ENCODE peak calls at places on chromosomes 16 and 17, in four cellular contexts. W is neural progenitor cell, I is neural crest cell, V is lower lobe of right lung. B is an unnamed sample.

GRCh38 chr16:86362155-86362849 is 148.0 kb upstream of the FOXF1 start:
- DNase-seq in I (no peak), V (no peak), W (no peak), B (no peak)

GRCh38 chr16:19123535-19124178 is 9.9 kb downstream of the ITPRIPL2 start:
- DNase-seq in W (no peak), I (no peak), V (no peak), B (no peak)

GRCh38 chr17:2700491-2701141 is 10.9 kb downstream of the CLUH start:
- DNase-seq in W (no peak), V (peak; percentile 31), I (no peak), B (no peak)

GRCh38 chr16:81598083-81598482 is 153.5 kb downstream of the CMIP start:
- DNase-seq in I (no peak), W (no peak), V (no peak), B (no peak)

GRCh38 chr16:79253100-79253631 is 347.4 kb downstream of the MAF start:
- DNase-seq in I (no peak), V (no peak), W (no peak), B (no peak)

GRCh38 chr17:82864721-82865240 is 25.0 kb upstream of the ZNF750 start:
- DNase-seq in W (no peak), I (no peak), V (no peak), B (no peak)

GRCh38 chr16:11024333-11025053 is 80.1 kb downstream of the CLEC16A start:
- DNase-seq in W (no peak), I (no peak), V (no peak), B (no peak)

GRCh38 chr16:79609861-79610260 is 9.3 kb upstream of the MAF start:
- DNase-seq in I (no peak), W (no peak), V (no peak), B (no peak)

GRCh38 chr16:11581677-11582076 is 5.0 kb downstream of the LITAF start:
- DNase-seq in V (no peak), I (no peak), W (no peak), B (no peak)

GRCh38 chr17:36614974-36615373 is 13.6 kb downstream of the MRM1 start:
- DNase-seq in V (no peak), W (peak; percentile 31), I (no peak), B (no peak)

GRCh38 chr17:72578817-72579470 is 458.1 kb downstream of the SOX9 start:
- DNase-seq in V (no peak), W (no peak), I (no peak), B (no peak)

GRCh38 chr16:48365030-48365600 is 20.1 kb downstream of the SIAH1 start:
- DNase-seq in V (no peak), W (no peak), I (no peak), B (no peak)

GRCh38 chr16:48367443-48368049 is 17.7 kb downstream of the SIAH1 start:
- DNase-seq in I (no peak), W (no peak), V (no peak), B (no peak)

GRCh38 chr16:48369765-48370164 is 15.4 kb downstream of the SIAH1 start:
- DNase-seq in V (no peak), I (no peak), W (no peak), B (no peak)

GRCh38 chr16:48366165-48367093 is 18.8 kb downstream of the SIAH1 start:
- DNase-seq in W (peak; percentile 62), I (no peak), V (no peak), B (no peak)

DNA sequence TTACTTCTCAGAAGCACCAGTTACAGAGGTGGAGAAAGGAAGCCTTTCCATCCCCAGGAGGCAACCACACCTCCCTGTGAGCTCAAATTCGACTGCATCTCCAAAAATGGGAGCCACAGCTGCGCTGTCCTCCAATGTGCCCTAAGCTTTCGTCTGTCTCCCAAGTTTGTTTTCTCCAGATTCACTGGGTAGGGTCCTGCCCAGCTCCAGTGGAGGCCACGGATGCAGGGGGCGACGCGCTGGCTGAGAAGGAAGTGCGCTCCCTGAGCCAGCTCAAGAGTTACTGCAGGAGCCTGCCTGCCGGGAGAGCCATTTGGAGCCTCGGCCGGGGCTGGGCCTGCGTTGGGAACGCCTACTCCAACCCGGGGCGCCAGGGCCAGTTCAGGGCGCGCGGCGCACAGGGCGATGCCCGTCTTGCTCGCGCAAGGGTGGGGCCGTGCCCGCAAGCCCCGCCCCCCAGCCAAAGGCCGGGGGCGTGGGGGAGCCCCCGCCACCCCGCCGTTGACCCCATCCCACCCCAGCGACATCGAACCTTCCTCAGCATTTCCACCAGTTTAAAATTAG is 19.5 kb downstream of the SIAH1 start:
- DNase-seq in I (peak; percentile 72), V (peak; percentile 95), W (peak; percentile 95), B (no peak)
- TF ChIP-seq CTCF in I (no peak), V (peak; percentile 33), W (peak; percentile 17), B (no peak)

GRCh38 chr17:81295031-81295677 is at the start of gene SLC38A10:
- DNase-seq in I (peak; percentile 81), W (peak; percentile 90), V (peak; percentile 96), B (peak; percentile 99)

GRCh38 chr17:81298325-81298990 is 3.4 kb upstream of the SLC38A10 start:
- DNase-seq in W (no peak), V (no peak), I (no peak), B (no peak)

GRCh38 chr17:81298991-81299733 is 4.1 kb upstream of the SLC38A10 start:
- DNase-seq in I (no peak), V (no peak), W (no peak), B (no peak)

GRCh38 chr17:81294512-81295030 is 536 bp downstream of the SLC38A10 start:
- DNase-seq in W (peak; percentile 45), I (no peak), V (peak; percentile 67), B (no peak)

DNA sequence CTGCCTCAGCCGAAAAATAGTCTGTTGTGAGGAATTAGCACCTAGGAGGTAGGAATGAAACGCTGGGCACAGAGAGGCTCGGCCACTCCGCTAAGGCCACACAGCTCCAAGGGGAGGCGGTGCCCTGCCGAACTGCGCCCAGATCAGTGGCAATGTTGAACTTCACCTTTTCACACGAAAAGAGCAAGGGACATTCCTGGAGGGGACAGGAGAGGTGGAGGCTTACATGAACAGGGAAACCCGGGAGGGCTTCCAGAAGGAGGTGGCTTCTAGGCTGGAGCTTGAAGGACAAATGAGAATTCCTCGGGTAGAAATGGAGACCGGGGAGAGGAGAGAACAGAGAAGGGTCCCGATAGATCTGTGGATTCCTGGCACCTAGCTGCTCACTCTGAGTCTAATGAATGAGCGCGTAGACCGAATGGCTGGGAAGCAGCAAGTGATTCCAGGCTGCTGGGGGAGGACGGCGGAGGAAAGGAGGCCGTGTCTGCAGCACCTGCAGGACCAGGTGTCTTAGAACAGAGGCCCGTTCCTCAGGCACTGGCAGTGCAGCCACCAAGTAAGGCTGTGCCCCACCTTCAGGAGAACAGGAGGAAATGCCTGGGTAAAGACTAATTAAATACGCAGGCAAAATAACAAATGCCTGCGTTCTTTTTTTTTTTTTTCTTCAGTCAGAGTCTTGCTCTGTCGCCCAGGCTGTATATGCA is 723 bp upstream of the SLC38A10 start:
- DNase-seq in V (peak; percentile 81), I (no peak), W (peak; percentile 70), B (no peak)
- TF ChIP-seq CTCF in V (peak; percentile 41), I (peak; percentile 56), W (peak; percentile 49), B (peak; percentile 41)

GRCh38 chr16:55643161-55643970 is 12.4 kb upstream of the SLC6A2 start:
- DNase-seq in V (peak; percentile 54), I (no peak), W (no peak), B (no peak)
- TF ChIP-seq CTCF in V (no peak), I (no peak), W (no peak), B (no peak)

GRCh38 chr17:1627219-1627986 is 1.2 kb downstream of the SLC43A2 start:
- DNase-seq in V (peak; percentile 67), W (no peak), I (no peak), B (no peak)
- TF ChIP-seq CTCF in V (no peak), W (no peak), I (no peak), B (no peak)

DNA sequence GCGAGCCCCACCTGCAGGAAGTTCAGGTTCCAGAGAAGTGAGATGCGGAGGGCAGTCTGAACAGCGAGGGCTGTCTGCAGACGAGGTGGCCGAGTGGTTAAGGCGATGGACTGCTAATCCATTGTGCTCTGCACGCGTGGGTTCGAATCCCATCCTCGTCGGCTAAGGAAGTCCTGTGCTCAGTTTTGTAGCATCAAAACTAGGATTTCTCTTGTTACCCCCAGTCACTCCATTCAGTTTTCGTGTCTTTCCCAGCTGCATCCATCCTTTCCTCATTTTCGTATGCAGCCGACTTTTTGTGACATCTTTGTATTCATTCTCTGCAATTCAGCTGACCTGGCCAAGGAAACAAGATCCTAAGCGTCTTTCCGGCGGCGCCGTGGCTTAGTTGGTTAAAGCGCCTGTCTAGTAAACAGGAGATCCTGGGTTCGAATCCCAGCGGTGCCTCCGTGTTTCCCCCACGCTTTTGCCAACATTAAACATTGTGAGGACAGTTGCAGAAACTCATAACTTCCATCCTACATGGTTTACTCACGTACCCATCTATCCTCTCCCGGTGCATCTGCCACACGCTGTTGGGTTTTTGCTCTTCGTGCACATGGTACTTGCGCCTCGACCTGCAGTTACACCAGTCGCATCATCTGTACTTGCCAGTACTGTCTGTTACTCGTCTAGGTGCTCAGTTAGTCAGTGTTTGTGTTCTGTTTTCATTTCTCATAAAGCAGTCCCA is 3.0 kb downstream of the BORCS6 start:
- DNase-seq in V (peak; percentile 91), W (peak; percentile 95), I (peak; percentile 99), B (no peak)
- TF ChIP-seq CTCF in V (peak; percentile 30), W (no peak), I (peak; percentile 53), B (peak; percentile 16)

DNA sequence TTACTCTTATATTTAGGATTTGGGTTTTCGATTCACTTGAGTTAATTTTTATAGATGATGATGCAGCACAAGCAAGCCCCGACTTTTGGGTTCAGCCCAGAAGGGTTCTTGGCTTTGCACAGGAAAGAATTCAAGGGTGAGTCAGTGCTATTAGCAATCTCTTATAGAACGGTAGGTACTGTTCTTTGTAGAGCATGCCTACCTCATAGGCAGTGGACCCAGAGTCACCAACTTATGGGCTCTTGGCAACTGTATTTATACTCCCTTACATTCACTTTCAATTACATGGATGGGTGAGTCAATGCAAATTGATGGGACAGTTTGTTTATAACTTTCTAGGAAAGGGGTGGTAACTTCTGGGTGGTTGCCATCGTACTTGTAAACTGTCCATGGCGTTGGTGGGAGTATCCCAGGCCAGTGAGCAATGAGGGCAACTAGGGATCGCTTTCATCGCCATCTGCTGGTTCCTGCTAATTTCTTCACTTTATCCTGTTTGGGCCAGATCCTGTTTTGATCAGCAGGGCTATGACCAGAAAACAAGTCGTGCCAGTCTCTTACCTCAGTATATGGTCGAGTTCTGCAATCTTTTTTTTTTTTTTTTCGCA is 362.6 kb downstream of the CNTNAP4 start:
- DNase-seq in V (no peak), I (peak; percentile 29), W (peak; percentile 58), B (no peak)
- TF ChIP-seq CTCF in V (no peak), I (peak; percentile 53), W (peak; percentile 56), B (peak; percentile 39)

B was measured in D721Med.